ENCODE peak calls at places on chromosomes 13 and 19, in four cellular contexts. U is stimulated activated CD4-positive, alpha-beta T cell treated with anti-CD3 and anti-CD28 coated beads, Interleukin-15, amount 100 ng/mL, for 1 hour; K is NCI-H146; S is stimulated activated CD8-positive, alpha-beta memory T cell treated with anti-CD3 and anti-CD28 coated beads, Interleukin-15, amount 100 ng/mL, for 24 hours. F is an unnamed sample.

GRCh38 chr13:110113284-110113764 is 193.6 kb downstream of the COL4A1 start:
- DNase-seq in U (no peak), K (no peak), S (no peak), F (peak)

GRCh38 chr13:104671901-104672300 is 1605.7 kb upstream of the SLC10A2 start:
- DNase-seq in U (no peak), K (no peak), S (no peak), F (no peak)

GRCh38 chr19:8307400-8307964 is 676 bp downstream of the CD320 start:
- DNase-seq in U (no peak), K (no peak), S (no peak), F (no peak)

GRCh38 chr19:34189917-34190425 is 17.7 kb downstream of the LSM14A start:
- DNase-seq in U (no peak), K (no peak), S (no peak), F (no peak)

GRCh38 chr13:30881191-30881651 is 24.9 kb upstream of the MEDAG start:
- DNase-seq in U (no peak), K (no peak), S (no peak), F (no peak)

GRCh38 chr19:5949792-5950305 is 28.1 kb downstream of the RANBP3 start:
- DNase-seq in U (no peak), K (no peak), S (no peak), F (no peak)

GRCh38 chr13:104043184-104043583 is 977.0 kb upstream of the SLC10A2 start:
- DNase-seq in U (no peak), K (no peak), S (no peak), F (no peak)

GRCh38 chr19:58001895-58002369 is 688 bp downstream of the ZNF606 start:
- DNase-seq in U (no peak), K (no peak), S (no peak), F (no peak)

GRCh38 chr19:57664269-57665127 is 4.2 kb upstream of the ZSCAN4 start:
- DNase-seq in U (peak), K (peak), S (no peak), F (no peak)

GRCh38 chr19:5823579-5824281 is 15.8 kb downstream of the FUT6 start:
- DNase-seq in U (no peak), K (no peak), S (no peak), F (no peak)

GRCh38 chr19:4570423-4570822 is 10.9 kb upstream of the SEMA6B start:
- DNase-seq in U (no peak), K (no peak), S (no peak), F (no peak)

GRCh38 chr19:15300533-15301194 is 31.7 kb downstream of the BRD4 start:
- DNase-seq in U (no peak), K (no peak), S (no peak), F (no peak)